ENCODE peak calls at places on chromosomes 16 and 17, in eight cellular contexts. W is NCI-H446; I is tibial nerve; M is AG09319; F is BE2C; N is stimulated activated CD4-positive, alpha-beta T cell treated with anti-CD3 and anti-CD28 coated beads, Interleukin-15, amount 100 ng/mL, for 24 hours; J is stimulated activated CD8-positive, alpha-beta memory T cell treated with anti-CD3 and anti-CD28 coated beads, Interleukin-7, amount 100 ng/mL, for 1 hour; O is activated T-cell treated with anti-CD3 and anti-CD28 coated beads, Interleukin-2, amount 50 U/mL, for 72 hours. Z is an unnamed sample.

GRCh38 chr17:45247429-45248131 is 14.3 kb downstream of the SPATA32 start:
- DNase-seq in W (peak), I (peak), M (peak), F (peak), N (peak), J (peak), O (peak), Z (peak)

GRCh38 chr17:7307686-7308624 is 527 bp downstream of the EIF5A start:
- DNase-seq in W (peak), I (no peak), M (no peak), F (peak), N (peak), J (no peak), O (peak), Z (no peak)

GRCh38 chr17:60535382-60536279 is 9.6 kb upstream of the APPBP2 start:
- DNase-seq in W (no peak), I (no peak), M (peak), F (no peak), N (no peak), J (no peak), O (no peak), Z (peak)

GRCh38 chr16:64982581-64982980 is 139.3 kb downstream of the CDH11 start:
- DNase-seq in W (no peak), I (no peak), M (peak), F (no peak), N (no peak), J (no peak), O (no peak), Z (peak)

GRCh38 chr17:33272438-33272837 is 20.7 kb downstream of the ASIC2 start:
- DNase-seq in W (no peak), I (no peak), M (no peak), F (no peak), N (no peak), J (no peak), O (no peak), Z (no peak)

GRCh38 chr16:84194470-84195200 is 3.7 kb downstream of the ADAD2 start:
- DNase-seq in W (no peak), I (no peak), M (no peak), F (no peak), N (peak), J (no peak), O (peak), Z (no peak)

GRCh38 chr17:64343071-64343774 is 47.4 kb downstream of the PECAM1 start:
- DNase-seq in W (no peak), I (no peak), M (no peak), F (no peak), N (no peak), J (no peak), O (no peak), Z (no peak)

GRCh38 chr17:43545383-43545632 is 832 bp downstream of the ETV4 start:
- DNase-seq in W (no peak), I (no peak), M (no peak), F (no peak), N (peak), J (no peak), O (peak), Z (no peak)

GRCh38 chr16:73847090-73847489 is 449.5 kb upstream of the PSMD7 start:
- DNase-seq in W (peak), I (no peak), M (no peak), F (no peak), N (no peak), J (no peak), O (no peak), Z (no peak)

GRCh38 chr17:35162755-35163154 is 15.1 kb downstream of the UNC45B start:
- DNase-seq in W (no peak), I (no peak), M (no peak), F (no peak), N (no peak), J (no peak), O (no peak), Z (no peak)

GRCh38 chr17:12644623-12645022 is 21.1 kb upstream of the MYOCD start:
- DNase-seq in W (no peak), I (no peak), M (no peak), F (no peak), N (no peak), J (no peak), O (no peak), Z (no peak)

GRCh38 chr17:39994448-39994847 is 13.8 kb downstream of the PSMD3 start:
- DNase-seq in W (no peak), I (no peak), M (no peak), F (no peak), N (no peak), J (no peak), O (no peak), Z (no peak)

GRCh38 chr16:4067262-4068001 is 48.8 kb downstream of the ADCY9 start:
- DNase-seq in W (no peak), I (no peak), M (peak), F (no peak), N (no peak), J (no peak), O (no peak), Z (no peak)

GRCh38 chr16:75244225-75244792 is 7.1 kb downstream of the BCAR1 start:
- DNase-seq in W (no peak), I (no peak), M (no peak), F (no peak), N (no peak), J (no peak), O (no peak), Z (no peak)

GRCh38 chr16:49473131-49473530 is 99.5 kb downstream of the C16orf78 start:
- DNase-seq in W (no peak), I (no peak), M (no peak), F (no peak), N (no peak), J (no peak), O (no peak), Z (no peak)

GRCh38 chr17:50661795-50662391 is 27.2 kb downstream of the ABCC3 start:
- DNase-seq in W (peak), I (no peak), M (peak), F (peak), N (peak), J (no peak), O (peak), Z (peak)

GRCh38 chr17:77191266-77191665 is 50.5 kb downstream of the SEC14L1 start:
- DNase-seq in W (no peak), I (no peak), M (no peak), F (no peak), N (no peak), J (no peak), O (no peak), Z (no peak)

GRCh38 chr17:68420065-68420847 is 37.0 kb downstream of the WIPI1 start:
- DNase-seq in W (no peak), I (no peak), M (no peak), F (no peak), N (no peak), J (no peak), O (no peak), Z (no peak)

GRCh38 chr16:4320030-4320429 is 4.2 kb downstream of the GLIS2 start:
- DNase-seq in W (no peak), I (no peak), M (no peak), F (no peak), N (no peak), J (no peak), O (no peak), Z (no peak)

GRCh38 chr16:88700636-88701482 is 5.3 kb downstream of the RNF166 start:
- DNase-seq in W (no peak), I (peak), M (no peak), F (no peak), N (peak), J (peak), O (peak), Z (peak)

GRCh38 chr17:8606415-8606814 is 24.1 kb downstream of the MYH10 start:
- DNase-seq in W (peak), I (no peak), M (no peak), F (peak), N (no peak), J (no peak), O (no peak), Z (no peak)

GRCh38 chr17:16873654-16874035 is 98.3 kb downstream of the TNFRSF13B start:
- DNase-seq in W (no peak), I (no peak), M (no peak), F (no peak), N (no peak), J (no peak), O (no peak), Z (no peak)

GRCh38 chr16:29975134-29975538 is 1.5 kb downstream of the TAOK2 start:
- DNase-seq in W (no peak), I (no peak), M (no peak), F (no peak), N (no peak), J (no peak), O (no peak), Z (no peak)

GRCh38 chr17:1413281-1413791 is 13.3 kb upstream of the YWHAE start:
- DNase-seq in W (peak), I (peak), M (peak), F (peak), N (no peak), J (no peak), O (no peak), Z (peak)

GRCh38 chr17:55730808-55731207 is 8.1 kb upstream of the TMEM100 start:
- DNase-seq in W (no peak), I (no peak), M (no peak), F (no peak), N (no peak), J (no peak), O (no peak), Z (peak)

GRCh38 chr16:5736209-5736608 is 638.6 kb upstream of the EEF2KMT start:
- DNase-seq in W (no peak), I (no peak), M (no peak), F (no peak), N (no peak), J (no peak), O (no peak), Z (no peak)

GRCh38 chr16:10787304-10787703 is 31.3 kb downstream of the TVP23A start:
- DNase-seq in W (peak), I (no peak), M (no peak), F (peak), N (no peak), J (no peak), O (no peak), Z (no peak)

GRCh38 chr17:4588862-4589625 is 4.7 kb downstream of the SMTNL2 start:
- DNase-seq in W (no peak), I (no peak), M (no peak), F (no peak), N (no peak), J (no peak), O (no peak), Z (no peak)